ENCODE peak calls at places on chromosomes 1 and 21, in eight cellular contexts. Q, T, B, D, F, Y, N and J are unnamed samples.
A peak's percentile ranks its signal among the peaks of the same experiment; 100 is the strongest.

GRCh38 chr1:8161546-8162110 is 135.5 kb upstream of the ERRFI1 start:
- DNase-seq in T (no peak), N (no peak), B (no peak), Q (no peak), F (no peak), D (no peak), Y (no peak), J (no peak)

GRCh38 chr21:23853796-23854379 is 1753.4 kb downstream of the MRPL39 start:
- DNase-seq in T (no peak), B (no peak), N (no peak), D (peak; percentile 63), F (no peak), Y (no peak), Q (no peak), J (no peak)

GRCh38 chr1:75134939-75135828 is 996 bp downstream of the LHX8 start:
- DNase-seq in Y (no peak), Q (no peak), B (no peak), F (peak; percentile 79), N (no peak), T (no peak), D (no peak), J (no peak)

GRCh38 chr1:205321959-205322283 is 376 bp upstream of the NUAK2 start:
- DNase-seq in D (no peak), Q (no peak), B (no peak), T (no peak), Y (no peak), N (no peak), F (no peak), J (no peak)

GRCh38 chr1:162561616-162562451 is at the start of gene UAP1:
- DNase-seq in T (no peak), Y (peak; percentile 11), B (peak; percentile 51), Q (no peak), D (no peak), F (peak; percentile 53), N (no peak), J (no peak)

GRCh38 chr1:183543619-183544204 is 46.5 kb downstream of the NCF2 start:
- DNase-seq in Y (peak; percentile 69), T (no peak), B (no peak), N (peak; percentile 22), Q (no peak), F (peak; percentile 48), D (peak; percentile 66), J (no peak)

GRCh38 chr1:14968251-14968812 is 185.2 kb upstream of the TMEM51 start:
- DNase-seq in Q (peak; percentile 78), B (no peak), T (no peak), Y (no peak), D (peak; percentile 75), N (no peak), F (peak; percentile 64), J (peak; percentile 86)

GRCh38 chr1:6103111-6103853 is 57.6 kb downstream of the KCNAB2 start:
- DNase-seq in Q (peak; percentile 18), T (no peak), N (no peak), Y (no peak), D (no peak), F (no peak), B (no peak), J (peak; percentile 35)

GRCh38 chr1:93598396-93598795 is 83.2 kb downstream of the BCAR3 start:
- DNase-seq in T (no peak), Y (no peak), N (no peak), B (no peak), F (no peak), D (no peak), Q (no peak), J (peak; percentile 10)

GRCh38 chr1:218480691-218481099 is 135.6 kb downstream of the TGFB2 start:
- DNase-seq in Q (no peak), F (peak; percentile 90), Y (no peak), B (no peak), D (peak; percentile 98), T (no peak), N (no peak), J (no peak)

GRCh38 chr1:157000686-157001085 is 44.9 kb downstream of the ARHGEF11 start:
- DNase-seq in D (peak; percentile 32), F (no peak), B (no peak), Q (no peak), N (no peak), Y (no peak), T (no peak), J (no peak)

GRCh38 chr1:53121319-53122172 is 20.9 kb downstream of the SLC1A7 start:
- DNase-seq in B (no peak), D (peak; percentile 42), Y (no peak), Q (peak; percentile 88), F (peak; percentile 37), T (no peak), N (no peak), J (no peak)

GRCh38 chr1:33455537-33456301 is 16.7 kb upstream of the ZSCAN20 start:
- DNase-seq in F (peak; percentile 70), T (no peak), D (peak; percentile 83), Y (peak; percentile 49), Q (no peak), N (peak; percentile 84), B (no peak), J (no peak)

GRCh38 chr1:53543130-53543770 is 84.1 kb downstream of the DMRTB1 start:
- DNase-seq in D (no peak), F (no peak), T (no peak), B (no peak), Y (no peak), N (no peak), Q (no peak), J (peak; percentile 21)

GRCh38 chr1:177865807-177866206 is 104.1 kb downstream of the SEC16B start:
- DNase-seq in F (peak; percentile 33), D (no peak), Q (no peak), Y (no peak), T (no peak), B (no peak), N (no peak), J (no peak)

DNA sequence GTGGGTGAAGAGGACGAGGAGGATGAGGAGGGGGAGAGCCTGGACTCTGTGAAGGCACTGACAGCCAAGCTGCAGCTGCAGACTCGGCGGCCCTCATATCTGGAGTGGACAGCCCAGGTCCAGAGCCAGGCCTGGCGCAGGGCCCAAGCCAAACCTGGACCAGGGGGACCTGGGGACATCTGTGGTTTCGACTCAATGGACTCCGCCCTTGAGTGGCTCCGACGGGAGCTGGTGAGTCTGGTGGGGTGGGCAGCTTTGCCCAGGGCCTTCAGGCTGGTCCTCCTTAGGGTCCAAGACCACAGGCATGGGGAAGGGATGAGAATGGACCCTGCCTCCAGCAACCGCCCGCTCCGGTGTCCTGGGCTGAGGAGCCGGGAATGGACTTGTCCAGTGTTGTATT is 430 bp downstream of the FAM167B start:
- DNase-seq in F (no peak), N (no peak), B (no peak), Y (no peak), D (no peak), Q (peak; percentile 76), T (no peak), J (no peak)
- H3K4me1 ChIP-seq in F (peaks cover 27% of the 10 kb centered on the region), N (peaks cover 10% of the 10 kb centered on the region), B (no peaks in the 10 kb centered on the region), Y (peaks cover 9% of the 10 kb centered on the region), D (peaks cover 16% of the 10 kb centered on the region), Q (peaks cover 5% of the 10 kb centered on the region), T (no peaks in the 10 kb centered on the region), J (no peaks in the 10 kb centered on the region)

DNA sequence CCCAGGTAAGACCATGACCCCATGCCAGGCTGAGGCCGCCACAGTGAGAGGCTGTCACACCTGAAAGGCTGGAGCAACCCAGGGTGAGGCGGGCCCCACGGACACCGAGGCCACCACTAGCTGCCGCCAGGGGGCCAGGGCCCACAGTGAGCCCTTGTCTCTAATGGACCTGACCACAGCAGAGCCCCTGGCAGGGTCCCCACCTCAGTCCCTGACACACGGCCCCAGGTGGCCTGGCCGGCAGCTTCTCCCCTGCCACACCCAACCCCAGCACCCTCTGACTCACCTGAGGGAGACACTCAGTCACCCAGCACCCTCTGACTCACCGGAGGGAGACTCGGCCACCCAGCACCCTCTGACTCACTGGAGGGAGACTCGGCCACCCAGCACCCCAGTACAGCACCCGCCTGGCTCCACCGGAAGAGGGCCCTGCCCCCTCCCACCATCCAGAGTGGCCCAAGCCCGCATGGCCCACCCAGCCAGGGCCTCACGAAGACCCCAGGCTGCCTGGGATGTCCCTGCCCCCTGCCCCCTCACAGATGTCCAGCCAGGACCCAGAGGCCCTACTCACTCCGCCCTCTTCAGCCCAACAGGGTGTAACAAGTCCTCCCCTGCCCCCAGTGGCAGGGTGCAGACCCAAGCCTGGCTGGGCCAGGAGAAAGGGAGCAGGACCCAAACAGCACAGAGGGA is 4.4 kb downstream of the DVL1 start:
- DNase-seq in B (no peak), Q (no peak), T (no peak), Y (peak; percentile 84), N (peak; percentile 84), D (peak; percentile 100), F (peak; percentile 96), J (no peak)
- H3K27ac ChIP-seq in B (no peak overlapping the region), Q (no peak overlapping the region), T (no peak overlapping the region), Y (peak overlapping the region; percentile 99), N (peak overlapping the region; percentile 93), D (peak overlapping the region; percentile 97), F (peak overlapping the region; percentile 68), J (no peak overlapping the region)

GRCh38 chr1:235075121-235075954 is 53.3 kb downstream of the TOMM20 start:
- DNase-seq in D (peak; percentile 91), N (no peak), Y (peak; percentile 74), B (peak; percentile 62), F (peak; percentile 94), Q (peak; percentile 89), T (peak; percentile 71), J (peak; percentile 88)
- H3K4me1 ChIP-seq in D (peaks cover 81% of the 10 kb centered on the region), N (peaks cover 69% of the 10 kb centered on the region), Y (peaks cover 92% of the 10 kb centered on the region), B (peaks cover 64% of the 10 kb centered on the region), F (peaks cover 37% of the 10 kb centered on the region), Q (peaks cover 32% of the 10 kb centered on the region), T (peaks cover 21% of the 10 kb centered on the region), J (no peaks in the 10 kb centered on the region)

GRCh38 chr1:192811594-192812239 is 2.9 kb downstream of the RGS2 start:
- DNase-seq in T (no peak), D (no peak), Y (no peak), N (no peak), Q (no peak), B (no peak), F (no peak), J (no peak)

GRCh38 chr1:192809286-192810252 is 730 bp downstream of the RGS2 start:
- DNase-seq in T (peak; percentile 36), F (no peak), Q (peak; percentile 69), B (no peak), N (no peak), D (peak; percentile 60), Y (peak; percentile 23), J (no peak)

GRCh38 chr1:192808588-192809285 is at the start of gene RGS2:
- DNase-seq in D (peak; percentile 95), T (peak; percentile 92), N (peak; percentile 56), F (peak; percentile 92), B (peak; percentile 92), Q (peak; percentile 97), Y (peak; percentile 88), J (peak; percentile 95)

GRCh38 chr1:192812420-192813209 is 3.8 kb downstream of the RGS2 start:
- DNase-seq in F (no peak), N (no peak), Y (no peak), T (no peak), D (no peak), B (no peak), Q (no peak), J (no peak)

DNA sequence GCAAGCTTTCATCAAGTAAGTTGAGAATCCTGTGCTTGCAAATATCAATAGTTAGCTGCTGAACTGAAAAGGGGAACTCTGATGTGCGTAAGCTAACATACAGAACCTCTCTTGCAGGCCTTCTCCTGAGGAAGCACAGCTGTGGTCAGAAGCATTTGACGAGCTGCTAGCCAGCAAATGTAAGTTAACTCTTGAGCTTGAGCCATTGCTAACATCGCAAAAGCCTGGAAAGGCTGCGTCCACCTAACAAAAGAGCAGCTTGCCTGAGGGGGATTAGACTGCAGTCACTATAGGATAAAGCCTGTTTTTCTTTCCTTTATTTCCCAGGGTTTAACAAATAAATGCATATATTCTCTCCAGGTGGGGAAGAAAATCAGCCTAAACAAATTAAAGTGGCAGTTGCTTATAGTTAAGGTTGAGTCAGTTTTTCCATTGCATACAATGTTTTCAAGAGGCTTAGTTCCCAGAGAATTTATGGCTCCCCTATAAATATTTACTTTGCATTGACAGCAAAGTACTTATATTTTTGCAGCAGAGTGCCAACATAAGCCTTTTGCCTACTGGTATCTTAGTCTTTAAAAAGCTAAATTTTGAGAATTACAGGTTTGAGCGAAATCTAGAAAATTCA is 1.5 kb downstream of the RGS2 start:
- DNase-seq in Y (no peak), B (peak; percentile 35), N (no peak), Q (peak; percentile 45), D (peak; percentile 41), T (peak; percentile 35), F (no peak), J (no peak)
- H3K27ac ChIP-seq in Y (no peak overlapping the region), B (peak overlapping the region; percentile 90), N (no peak overlapping the region), Q (no peak overlapping the region), D (peak overlapping the region; percentile 47), T (no peak overlapping the region), F (no peak overlapping the region), J (no peak overlapping the region)